ENCODE peak calls at places on chromosomes 4 and X, in four cellular contexts. One of them, this sample, is unnamed.

GRCh38 chr4:142194905-142195304 is 558.5 kb downstream of the IL15 start:
- DNase-seq in dorsolateral prefrontal cortex: no peak
- DNase-seq in AG04450: no peak
- DNase-seq in lung: no peak
- DNase-seq in this sample: no peak

GRCh38 chr4:48725414-48725813 is 54.7 kb downstream of the FRYL start:
- DNase-seq in lung: no peak
- DNase-seq in AG04450: no peak
- DNase-seq in dorsolateral prefrontal cortex: no peak
- DNase-seq in this sample: no peak

GRCh38 chrX:137051978-137052640 is 18.3 kb upstream of the GPR101 start:
- DNase-seq in AG04450: no peak
- DNase-seq in dorsolateral prefrontal cortex: peak; percentile 59
- DNase-seq in lung: peak; percentile 52
- DNase-seq in this sample: peak; percentile 6

GRCh38 chr4:785332-786073 is 40.4 kb downstream of the CPLX1 start:
- DNase-seq in lung: no peak
- DNase-seq in dorsolateral prefrontal cortex: peak; percentile 44
- DNase-seq in AG04450: no peak
- DNase-seq in this sample: no peak

GRCh38 chrX:134171661-134172587 is 65.1 kb upstream of the CCDC160 start:
- DNase-seq in lung: no peak
- DNase-seq in dorsolateral prefrontal cortex: no peak
- DNase-seq in AG04450: no peak
- DNase-seq in this sample: peak; percentile 35

GRCh38 chrX:155028749-155029360 is 2.2 kb downstream of the FUNDC2 start:
- DNase-seq in dorsolateral prefrontal cortex: no peak
- DNase-seq in AG04450: no peak
- DNase-seq in lung: no peak
- DNase-seq in this sample: no peak

GRCh38 chr4:39908284-39908683 is 69.4 kb downstream of the PDS5A start:
- DNase-seq in AG04450: no peak
- DNase-seq in dorsolateral prefrontal cortex: no peak
- DNase-seq in lung: no peak
- DNase-seq in this sample: no peak

GRCh38 chrX:25536307-25536970 is 520.7 kb upstream of the ARX start:
- DNase-seq in dorsolateral prefrontal cortex: no peak
- DNase-seq in AG04450: no peak
- DNase-seq in lung: no peak
- DNase-seq in this sample: no peak

GRCh38 chrX:148380614-148381561 is 119.5 kb upstream of the AFF2 start:
- DNase-seq in AG04450: no peak
- DNase-seq in lung: no peak
- DNase-seq in dorsolateral prefrontal cortex: no peak
- DNase-seq in this sample: no peak

GRCh38 chrX:109533005-109533404 is 3.6 kb upstream of the NXT2 start:
- DNase-seq in dorsolateral prefrontal cortex: no peak
- DNase-seq in lung: no peak
- DNase-seq in AG04450: no peak
- DNase-seq in this sample: no peak

GRCh38 chrX:74535211-74535621 is 79.2 kb downstream of the RLIM start:
- DNase-seq in AG04450: no peak
- DNase-seq in lung: no peak
- DNase-seq in dorsolateral prefrontal cortex: no peak
- DNase-seq in this sample: peak; percentile 4

GRCh38 chr4:83339573-83339972 is 4.9 kb upstream of the HPSE start:
- DNase-seq in AG04450: no peak
- DNase-seq in dorsolateral prefrontal cortex: no peak
- DNase-seq in lung: no peak
- DNase-seq in this sample: no peak

GRCh38 chr4:83329521-83330105 is 5.0 kb downstream of the HPSE start:
- DNase-seq in dorsolateral prefrontal cortex: no peak
- DNase-seq in AG04450: no peak
- DNase-seq in lung: no peak
- DNase-seq in this sample: no peak

GRCh38 chr4:83331959-83332358 is 2.7 kb downstream of the HPSE start:
- DNase-seq in lung: no peak
- DNase-seq in AG04450: no peak
- DNase-seq in dorsolateral prefrontal cortex: no peak
- DNase-seq in this sample: no peak

GRCh38 chr4:83335691-83336090 is 1.0 kb upstream of the HPSE start:
- DNase-seq in dorsolateral prefrontal cortex: no peak
- DNase-seq in AG04450: no peak
- DNase-seq in lung: no peak
- DNase-seq in this sample: no peak

DNA sequence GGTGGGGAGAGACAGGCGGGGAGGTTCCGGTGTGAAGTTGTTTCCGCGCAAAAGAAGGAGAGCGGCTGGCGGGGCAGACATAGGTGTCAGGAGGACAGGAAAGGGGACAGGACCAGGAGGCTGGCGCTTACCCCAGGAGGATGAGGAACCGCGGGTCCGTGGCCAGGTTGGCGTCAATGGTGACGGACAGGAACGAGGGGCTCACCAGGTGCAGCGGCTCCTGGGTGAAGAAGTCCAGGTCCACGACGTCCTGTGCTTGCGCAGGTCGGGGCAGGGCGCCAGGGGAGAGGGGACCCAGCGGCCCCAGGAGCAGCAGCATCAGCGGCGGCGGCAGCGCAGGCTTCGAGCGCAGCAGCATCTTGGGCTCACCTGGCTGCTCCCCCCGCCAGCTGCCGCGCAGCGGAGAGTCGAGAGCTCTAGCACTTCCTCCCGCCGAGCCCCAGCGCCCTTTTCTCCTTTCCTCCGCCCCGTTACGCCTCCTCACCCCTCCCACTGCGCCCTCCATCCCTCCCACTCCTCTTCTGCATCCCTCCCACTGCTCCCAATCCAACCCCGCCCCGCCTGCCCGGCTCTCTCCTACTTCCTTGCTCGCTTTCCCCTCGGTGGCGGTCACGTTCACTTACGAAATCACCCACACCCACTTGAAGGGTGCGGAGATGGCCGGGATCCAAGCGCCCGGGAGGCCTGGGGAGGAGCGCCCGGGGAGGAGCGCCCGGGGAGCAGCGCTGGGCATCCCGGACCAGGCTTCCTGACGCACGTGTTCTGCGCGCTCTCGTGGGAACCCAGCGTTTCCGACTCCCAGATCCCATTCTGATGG is at the start of gene HPSE:
- DNase-seq in AG04450: no peak
- DNase-seq in lung: peak; percentile 93
- DNase-seq in dorsolateral prefrontal cortex: peak; percentile 57
- DNase-seq in this sample: peak; percentile 68
- H3K27me3 ChIP-seq in AG04450: peaks cover 36% of the 10 kb centered on the region
- H3K27me3 ChIP-seq in lung: no peaks in the 10 kb centered on the region
- H3K27me3 ChIP-seq in dorsolateral prefrontal cortex: no peaks in the 10 kb centered on the region
- H3K27me3 ChIP-seq in this sample: no peaks in the 10 kb centered on the region

GRCh38 chr4:76687730-76688441 is 210.1 kb downstream of the SOWAHB start:
- DNase-seq in lung: no peak
- DNase-seq in AG04450: no peak
- DNase-seq in dorsolateral prefrontal cortex: no peak
- DNase-seq in this sample: no peak
- H3K4me3 ChIP-seq in lung: no peak overlapping the region
- H3K4me3 ChIP-seq in AG04450: no peak overlapping the region
- H3K4me3 ChIP-seq in dorsolateral prefrontal cortex: no peak overlapping the region
- H3K4me3 ChIP-seq in this sample: no peak overlapping the region

GRCh38 chr4:173537628-173538147 is 7.7 kb upstream of the HAND2 start:
- DNase-seq in dorsolateral prefrontal cortex: no peak
- DNase-seq in AG04450: no peak
- DNase-seq in lung: no peak
- DNase-seq in this sample: no peak
- H3K27me3 ChIP-seq in dorsolateral prefrontal cortex: peaks cover 86% of the 10 kb centered on the region
- H3K27me3 ChIP-seq in AG04450: peaks cover 80% of the 10 kb centered on the region
- H3K27me3 ChIP-seq in lung: peaks cover 15% of the 10 kb centered on the region
- H3K27me3 ChIP-seq in this sample: peaks cover 18% of the 10 kb centered on the region

GRCh38 chr4:153115322-153116100 is 88.7 kb upstream of the TRIM2 start:
- DNase-seq in dorsolateral prefrontal cortex: no peak
- DNase-seq in lung: peak; percentile 39
- DNase-seq in AG04450: no peak
- DNase-seq in this sample: peak; percentile 43
- H3K4me3 ChIP-seq in dorsolateral prefrontal cortex: peak overlapping the region; percentile 17
- H3K4me3 ChIP-seq in lung: no peak overlapping the region
- H3K4me3 ChIP-seq in AG04450: peak overlapping the region; percentile 25
- H3K4me3 ChIP-seq in this sample: peak overlapping the region; percentile 5

DNA sequence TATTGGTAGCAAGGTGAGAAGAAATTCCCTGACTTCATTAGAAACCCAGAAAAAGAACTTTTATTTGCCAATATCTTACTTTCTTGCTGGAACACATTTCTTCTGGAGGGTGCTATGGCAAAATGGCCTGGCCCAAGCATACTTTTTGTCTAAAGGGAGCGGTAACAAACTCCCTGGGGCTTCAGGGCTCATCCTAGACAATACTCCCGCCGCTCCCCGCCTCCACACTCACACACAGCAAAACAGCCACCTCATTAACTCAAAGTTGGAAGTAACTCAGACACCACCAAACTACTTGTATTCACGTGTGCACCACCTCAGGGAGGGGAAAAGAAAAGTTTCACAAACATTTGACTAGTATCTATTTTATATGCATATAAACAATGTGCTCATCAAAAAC is 75.7 kb downstream of the IGSF1 start:
- DNase-seq in lung: no peak
- DNase-seq in AG04450: no peak
- DNase-seq in dorsolateral prefrontal cortex: no peak
- DNase-seq in this sample: no peak
- H3K27me3 ChIP-seq in lung: no peaks in the 10 kb centered on the region
- H3K27me3 ChIP-seq in AG04450: no peaks in the 10 kb centered on the region
- H3K27me3 ChIP-seq in dorsolateral prefrontal cortex: peaks cover 11% of the 10 kb centered on the region
- H3K27me3 ChIP-seq in this sample: no peaks in the 10 kb centered on the region

GRCh38 chrX:138709886-138710285 is 1.6 kb downstream of the FGF13 start:
- DNase-seq in AG04450: no peak
- DNase-seq in lung: no peak
- DNase-seq in dorsolateral prefrontal cortex: no peak
- DNase-seq in this sample: no peak

GRCh38 chrX:138708268-138708667 is 3.2 kb downstream of the FGF13 start:
- DNase-seq in lung: no peak
- DNase-seq in AG04450: no peak
- DNase-seq in dorsolateral prefrontal cortex: no peak
- DNase-seq in this sample: no peak

GRCh38 chrX:138711399-138712347 is at the start of gene FGF13:
- DNase-seq in dorsolateral prefrontal cortex: peak; percentile 50
- DNase-seq in AG04450: no peak
- DNase-seq in lung: peak; percentile 30
- DNase-seq in this sample: peak; percentile 26

GRCh38 chrX:138710866-138711331 is 618 bp downstream of the FGF13 start:
- DNase-seq in AG04450: no peak
- DNase-seq in lung: no peak
- DNase-seq in dorsolateral prefrontal cortex: peak; percentile 40
- DNase-seq in this sample: no peak

GRCh38 chrX:138710311-138710791 is 1.2 kb downstream of the FGF13 start:
- DNase-seq in dorsolateral prefrontal cortex: peak; percentile 41
- DNase-seq in lung: no peak
- DNase-seq in AG04450: no peak
- DNase-seq in this sample: peak; percentile 3
- H3K4me3 ChIP-seq in dorsolateral prefrontal cortex: peak overlapping the region; percentile 59
- H3K4me3 ChIP-seq in lung: peak overlapping the region; percentile 20
- H3K4me3 ChIP-seq in AG04450: no peak overlapping the region
- H3K4me3 ChIP-seq in this sample: peak overlapping the region; percentile 35